ENCODE peak calls at places on chromosomes 5 and 9, in ten cellular contexts. M, C, V, Y, X, I, F, Z, J and T are unnamed samples.

GRCh38 chr5:29720954-29721353 is 1472.5 kb upstream of the CDH6 start:
- DNase-seq in I (no peak), Y (no peak), M (no peak), X (no peak), V (no peak), J (no peak), Z (no peak), F (no peak), C (no peak), T (no peak)

GRCh38 chr5:172721455-172722308 is 49.3 kb downstream of the DUSP1 start:
- DNase-seq in Y (no peak), X (no peak), V (no peak), C (no peak), Z (peak; percentile 87), F (no peak), M (no peak), J (no peak), I (no peak), T (no peak)

GRCh38 chr5:166651234-166651633 is 1640.2 kb upstream of the WWC1 start:
- DNase-seq in J (no peak), X (no peak), Y (no peak), Z (no peak), M (no peak), C (no peak), I (no peak), F (no peak), V (no peak), T (no peak)

GRCh38 chr5:61306531-61307195 is 25.4 kb upstream of the ZSWIM6 start:
- DNase-seq in Z (peak; percentile 94), X (no peak), Y (peak; percentile 69), V (peak; percentile 88), C (peak; percentile 39), F (peak; percentile 78), M (no peak), J (no peak), I (no peak), T (no peak)

GRCh38 chr5:33321026-33321425 is 119.7 kb upstream of the TARS1 start:
- DNase-seq in I (peak; percentile 74), Z (peak; percentile 90), M (no peak), X (no peak), Y (peak; percentile 99), J (no peak), C (peak; percentile 76), F (peak; percentile 97), V (peak; percentile 78), T (peak; percentile 99)

GRCh38 chr9:104177003-104177611 is 83.0 kb downstream of the SMC2 start:
- DNase-seq in I (no peak), C (no peak), Z (peak; percentile 12), J (no peak), Y (no peak), F (no peak), M (peak; percentile 11), V (peak; percentile 56), X (no peak), T (peak; percentile 16)

GRCh38 chr9:37202091-37202490 is 81.7 kb downstream of the ZCCHC7 start:
- DNase-seq in J (no peak), V (no peak), I (no peak), C (no peak), Z (no peak), M (no peak), X (no peak), F (no peak), Y (no peak), T (no peak)

GRCh38 chr5:176356179-176356566 is 5.4 kb downstream of the KIAA1191 start:
- DNase-seq in M (no peak), Z (no peak), J (no peak), V (no peak), F (no peak), Y (no peak), X (no peak), C (no peak), I (no peak), T (no peak)

GRCh38 chr9:115132648-115133047 is 14.7 kb upstream of the TNC start:
- DNase-seq in Z (peak; percentile 72), F (no peak), C (peak; percentile 48), Y (peak; percentile 88), I (no peak), M (peak; percentile 20), J (no peak), X (no peak), V (peak; percentile 78), T (no peak)

GRCh38 chr9:86093788-86094555 is 5.4 kb downstream of the GOLM1 start:
- DNase-seq in X (no peak), J (no peak), F (no peak), M (peak; percentile 14), C (no peak), V (peak; percentile 18), Z (peak; percentile 77), I (no peak), Y (no peak), T (no peak)

GRCh38 chr5:150257424-150257823 is 32.1 kb downstream of the CAMK2A start:
- DNase-seq in Z (no peak), F (no peak), M (no peak), I (no peak), X (no peak), J (no peak), C (no peak), Y (no peak), V (no peak), T (no peak)